ENCODE peak calls at places on chromosome 20, in four cellular contexts. One of them, this sample, is unnamed. For H3K36me3, the result is how much of the 10 kb centered on the place peaks cover.

GRCh38 chr20:53346266-53346665 is 247.4 kb downstream of the ZNF217 start:
- DNase-seq in lower lobe of right lung: no peak
- DNase-seq in heart right ventricle: no peak
- DNase-seq in uterus: no peak
- DNase-seq in this sample: no peak

GRCh38 chr20:63520939-63521601 is 505 bp downstream of the PPDPF start:
- DNase-seq in heart right ventricle: peak
- DNase-seq in lower lobe of right lung: peak
- DNase-seq in uterus: peak
- DNase-seq in this sample: peak

GRCh38 chr20:3869839-3870634 is 19.1 kb upstream of the PANK2 start:
- DNase-seq in uterus: no peak
- DNase-seq in lower lobe of right lung: no peak
- DNase-seq in heart right ventricle: no peak
- DNase-seq in this sample: no peak

GRCh38 chr20:4666001-4666470 is 55.7 kb upstream of the PRND start:
- DNase-seq in heart right ventricle: no peak
- DNase-seq in uterus: no peak
- DNase-seq in lower lobe of right lung: no peak
- DNase-seq in this sample: no peak

GRCh38 chr20:47392015-47392720 is 35.7 kb upstream of the ZMYND8 start:
- DNase-seq in heart right ventricle: no peak
- DNase-seq in lower lobe of right lung: no peak
- DNase-seq in uterus: no peak
- DNase-seq in this sample: peak

GRCh38 chr20:21102252-21102609 is 3.9 kb downstream of the LINC00237 start:
- DNase-seq in uterus: no peak
- DNase-seq in heart right ventricle: no peak
- DNase-seq in lower lobe of right lung: peak
- DNase-seq in this sample: no peak

GRCh38 chr20:8414611-8415274 is 282.7 kb downstream of the PLCB1 start:
- DNase-seq in heart right ventricle: no peak
- DNase-seq in lower lobe of right lung: no peak
- DNase-seq in uterus: no peak
- DNase-seq in this sample: peak

GRCh38 chr20:47090835-47091234 is 196.2 kb downstream of the EYA2 start:
- DNase-seq in uterus: no peak
- DNase-seq in lower lobe of right lung: no peak
- DNase-seq in heart right ventricle: no peak
- DNase-seq in this sample: no peak

GRCh38 chr20:57988828-57989227 is 239.6 kb downstream of the ANKRD60 start:
- DNase-seq in uterus: no peak
- DNase-seq in lower lobe of right lung: no peak
- DNase-seq in heart right ventricle: no peak
- DNase-seq in this sample: no peak

GRCh38 chr20:63594043-63594561 is 20.1 kb upstream of the HELZ2 start:
- DNase-seq in heart right ventricle: no peak
- DNase-seq in lower lobe of right lung: no peak
- DNase-seq in uterus: peak
- DNase-seq in this sample: no peak

GRCh38 chr20:21548390-21549035 is 34.6 kb upstream of the NKX2-2 start:
- DNase-seq in uterus: no peak
- DNase-seq in heart right ventricle: no peak
- DNase-seq in lower lobe of right lung: no peak
- DNase-seq in this sample: peak

GRCh38 chr20:63648190-63648589 is 5.0 kb downstream of the STMN3 start:
- DNase-seq in lower lobe of right lung: no peak
- DNase-seq in heart right ventricle: no peak
- DNase-seq in uterus: no peak
- DNase-seq in this sample: no peak

GRCh38 chr20:57809661-57810172 is 99.9 kb upstream of the PMEPA1 start:
- DNase-seq in heart right ventricle: peak
- DNase-seq in lower lobe of right lung: no peak
- DNase-seq in uterus: no peak
- DNase-seq in this sample: no peak

GRCh38 chr20:35001596-35002362 is 46.1 kb downstream of the MYH7B start:
- DNase-seq in heart right ventricle: no peak
- DNase-seq in uterus: no peak
- DNase-seq in lower lobe of right lung: peak
- DNase-seq in this sample: no peak

GRCh38 chr20:50199703-50200102 is 9.1 kb downstream of the CEBPB start:
- DNase-seq in heart right ventricle: no peak
- DNase-seq in uterus: no peak
- DNase-seq in lower lobe of right lung: no peak
- DNase-seq in this sample: no peak

GRCh38 chr20:22744341-22745193 is 160.2 kb upstream of the FOXA2 start:
- DNase-seq in uterus: no peak
- DNase-seq in heart right ventricle: no peak
- DNase-seq in lower lobe of right lung: no peak
- DNase-seq in this sample: no peak

GRCh38 chr20:35224536-35224935 is 2.0 kb upstream of the MMP24 start:
- DNase-seq in lower lobe of right lung: no peak
- DNase-seq in uterus: no peak
- DNase-seq in heart right ventricle: no peak
- DNase-seq in this sample: no peak

GRCh38 chr20:3106658-3107463 is 22.3 kb upstream of the AVP start:
- DNase-seq in uterus: no peak
- DNase-seq in heart right ventricle: no peak
- DNase-seq in lower lobe of right lung: no peak
- DNase-seq in this sample: no peak

GRCh38 chr20:32356935-32357868 is 929 bp upstream of the ASXL1 start:
- DNase-seq in lower lobe of right lung: no peak
- DNase-seq in uterus: peak
- DNase-seq in heart right ventricle: no peak
- DNase-seq in this sample: no peak

GRCh38 chr20:42949865-42950264 is 239.8 kb downstream of the PTPRT start:
- DNase-seq in lower lobe of right lung: no peak
- DNase-seq in uterus: no peak
- DNase-seq in heart right ventricle: no peak
- DNase-seq in this sample: no peak

GRCh38 chr20:46558511-46558959 is 8.1 kb upstream of the OCSTAMP start:
- DNase-seq in heart right ventricle: no peak
- DNase-seq in uterus: no peak
- DNase-seq in lower lobe of right lung: no peak
- DNase-seq in this sample: no peak

GRCh38 chr20:39004508-39004907 is 42.4 kb downstream of the DHX35 start:
- DNase-seq in heart right ventricle: peak
- DNase-seq in lower lobe of right lung: peak
- DNase-seq in uterus: no peak
- DNase-seq in this sample: no peak

GRCh38 chr20:37932919-37933318 is 30.0 kb downstream of the VSTM2L start:
- DNase-seq in lower lobe of right lung: no peak
- DNase-seq in heart right ventricle: no peak
- DNase-seq in uterus: no peak
- DNase-seq in this sample: no peak

GRCh38 chr20:34581341-34582189 is 23.0 kb downstream of the MAP1LC3A start:
- DNase-seq in uterus: no peak
- DNase-seq in lower lobe of right lung: no peak
- DNase-seq in heart right ventricle: no peak
- DNase-seq in this sample: no peak

GRCh38 chr20:38878798-38879197 is 47.4 kb upstream of the FAM83D start:
- DNase-seq in lower lobe of right lung: no peak
- DNase-seq in heart right ventricle: no peak
- DNase-seq in uterus: no peak
- DNase-seq in this sample: no peak

GRCh38 chr20:20076297-20077065 is 24.1 kb downstream of the CFAP61 start:
- DNase-seq in heart right ventricle: no peak
- DNase-seq in uterus: no peak
- DNase-seq in lower lobe of right lung: no peak
- DNase-seq in this sample: no peak

GRCh38 chr20:31695849-31696804 is 26.5 kb downstream of the BCL2L1 start:
- DNase-seq in heart right ventricle: no peak
- DNase-seq in uterus: no peak
- DNase-seq in lower lobe of right lung: peak
- DNase-seq in this sample: no peak

GRCh38 chr20:57748601-57749130 is 38.9 kb upstream of the PMEPA1 start:
- DNase-seq in heart right ventricle: peak
- DNase-seq in lower lobe of right lung: peak
- DNase-seq in uterus: peak
- DNase-seq in this sample: peak

GRCh38 chr20:50335105-50335504 is 144.5 kb downstream of the CEBPB start:
- DNase-seq in lower lobe of right lung: no peak
- DNase-seq in heart right ventricle: no peak
- DNase-seq in uterus: no peak
- DNase-seq in this sample: no peak

GRCh38 chr20:38435555-38435939 is 419 bp upstream of the SNHG17 start:
- DNase-seq in heart right ventricle: no peak
- DNase-seq in lower lobe of right lung: no peak
- DNase-seq in uterus: no peak
- DNase-seq in this sample: no peak

GRCh38 chr20:32457476-32457986 is 99.4 kb downstream of the ASXL1 start:
- DNase-seq in heart right ventricle: peak
- DNase-seq in uterus: peak
- DNase-seq in lower lobe of right lung: peak
- DNase-seq in this sample: no peak

GRCh38 chr20:15992564-15992963 is 580.7 kb downstream of the KIF16B start:
- DNase-seq in uterus: no peak
- DNase-seq in lower lobe of right lung: no peak
- DNase-seq in heart right ventricle: no peak
- DNase-seq in this sample: no peak

GRCh38 chr20:13671500-13672288 is 33.0 kb upstream of the TASP1 start:
- DNase-seq in heart right ventricle: no peak
- DNase-seq in lower lobe of right lung: no peak
- DNase-seq in uterus: peak
- DNase-seq in this sample: no peak

GRCh38 chr20:50673146-50673830 is 18.1 kb downstream of the RIPOR3 start:
- DNase-seq in heart right ventricle: no peak
- DNase-seq in lower lobe of right lung: no peak
- DNase-seq in uterus: peak
- DNase-seq in this sample: no peak

GRCh38 chr20:41162396-41162795 is 25.1 kb downstream of the PLCG1 start:
- DNase-seq in lower lobe of right lung: no peak
- DNase-seq in heart right ventricle: no peak
- DNase-seq in uterus: no peak
- DNase-seq in this sample: no peak
- H3K36me3 ChIP-seq in lower lobe of right lung: half or more
- H3K36me3 ChIP-seq in heart right ventricle: half or more
- H3K36me3 ChIP-seq in uterus: under half
- H3K36me3 ChIP-seq in this sample: under half

GRCh38 chr20:44153636-44154043 is 33.3 kb downstream of the JPH2 start:
- DNase-seq in uterus: peak
- DNase-seq in lower lobe of right lung: no peak
- DNase-seq in heart right ventricle: no peak
- DNase-seq in this sample: no peak
- H3K4me3 ChIP-seq in uterus: no peak
- H3K4me3 ChIP-seq in lower lobe of right lung: no peak
- H3K4me3 ChIP-seq in heart right ventricle: no peak
- H3K4me3 ChIP-seq in this sample: no peak

DNA sequence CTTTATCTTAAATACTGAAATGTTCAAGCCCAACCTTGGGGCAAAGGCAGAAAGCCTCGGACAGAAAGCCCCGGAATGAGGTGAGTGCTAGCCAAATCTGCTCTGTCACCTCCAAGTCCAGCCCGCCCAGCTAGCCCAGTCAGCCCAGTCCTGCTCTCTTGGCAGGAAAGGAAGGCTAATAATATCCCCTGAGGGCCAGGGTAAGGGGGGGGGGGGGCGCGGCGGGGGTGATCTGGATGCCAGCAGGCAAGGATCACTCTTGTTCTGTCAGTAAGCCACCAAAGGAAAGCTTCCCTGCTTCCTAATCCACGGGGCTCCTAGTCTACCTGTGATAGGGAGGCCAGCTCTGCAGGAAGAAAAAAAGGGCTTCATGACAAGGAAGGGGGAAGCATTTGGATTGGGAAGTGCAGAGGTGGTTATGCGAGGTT is 1.1 kb downstream of the NDRG3 start:
- DNase-seq in heart right ventricle: peak
- DNase-seq in lower lobe of right lung: no peak
- DNase-seq in uterus: peak
- DNase-seq in this sample: no peak
- TF ChIP-seq CTCF in heart right ventricle: no peak
- TF ChIP-seq CTCF in lower lobe of right lung: no peak
- TF ChIP-seq CTCF in uterus: no peak
- TF ChIP-seq CTCF in this sample: no peak

GRCh38 chr20:52152921-52153320 is 38.7 kb downstream of the ZFP64 start:
- DNase-seq in lower lobe of right lung: no peak
- DNase-seq in uterus: no peak
- DNase-seq in heart right ventricle: no peak
- DNase-seq in this sample: no peak
- H3K36me3 ChIP-seq in lower lobe of right lung: under half
- H3K36me3 ChIP-seq in uterus: under half
- H3K36me3 ChIP-seq in heart right ventricle: under half
- H3K36me3 ChIP-seq in this sample: under half

GRCh38 chr20:45374101-45374467 is 4.0 kb downstream of the TP53TG5 start:
- DNase-seq in uterus: no peak
- DNase-seq in heart right ventricle: no peak
- DNase-seq in lower lobe of right lung: no peak
- DNase-seq in this sample: no peak
- H3K4me3 ChIP-seq in uterus: peak
- H3K4me3 ChIP-seq in heart right ventricle: no peak
- H3K4me3 ChIP-seq in lower lobe of right lung: peak
- H3K4me3 ChIP-seq in this sample: no peak

DNA sequence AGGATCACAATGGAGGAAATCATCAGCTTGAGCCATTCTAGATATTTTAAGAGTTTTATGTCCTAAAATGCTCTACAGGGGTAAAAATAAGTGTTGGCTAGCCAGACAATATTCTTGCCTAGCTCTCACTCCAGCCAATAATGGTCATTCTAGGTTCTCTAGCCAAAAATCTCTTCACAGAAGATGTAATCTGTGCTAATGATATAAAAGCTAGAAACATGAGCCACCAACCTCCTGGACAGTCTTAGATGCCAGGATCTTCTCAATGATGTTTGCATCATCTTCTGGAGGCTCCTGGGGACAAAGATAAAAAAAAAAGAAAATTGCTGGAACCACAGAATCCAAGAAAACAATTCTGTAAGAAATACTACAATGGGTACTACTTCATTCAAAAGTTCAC is 119.1 kb downstream of the CHD6 start:
- DNase-seq in lower lobe of right lung: no peak
- DNase-seq in heart right ventricle: no peak
- DNase-seq in uterus: no peak
- DNase-seq in this sample: no peak
- TF ChIP-seq CTCF in lower lobe of right lung: no peak
- TF ChIP-seq CTCF in heart right ventricle: no peak
- TF ChIP-seq CTCF in uterus: no peak
- TF ChIP-seq CTCF in this sample: no peak

GRCh38 chr20:10660661-10661060 is 13.1 kb downstream of the JAG1 start:
- DNase-seq in lower lobe of right lung: no peak
- DNase-seq in uterus: no peak
- DNase-seq in heart right ventricle: no peak
- DNase-seq in this sample: no peak
- H3K36me3 ChIP-seq in lower lobe of right lung: half or more
- H3K36me3 ChIP-seq in uterus: under half
- H3K36me3 ChIP-seq in heart right ventricle: under half
- H3K36me3 ChIP-seq in this sample: under half

GRCh38 chr20:48788486-48789072 is 39.2 kb downstream of the PREX1 start:
- DNase-seq in uterus: no peak
- DNase-seq in lower lobe of right lung: no peak
- DNase-seq in heart right ventricle: no peak
- DNase-seq in this sample: peak
- H3K4me3 ChIP-seq in uterus: no peak
- H3K4me3 ChIP-seq in lower lobe of right lung: no peak
- H3K4me3 ChIP-seq in heart right ventricle: no peak
- H3K4me3 ChIP-seq in this sample: no peak

This sample was measured in GM06990.